ENCODE peak calls at places on chromosomes 6 and 20, in six cellular contexts. J is ascending aorta; V is heart left ventricle; O is HEK293T; E is SHP77; X is activated CD8-positive, alpha-beta memory T cell treated with anti-CD3 and anti-CD28 coated beads for 4 hours. D is an unnamed sample.
A peak's percentile ranks its signal among the peaks of the same experiment; 100 is the strongest.

GRCh38 chr6:26328265-26328844 is 36.6 kb upstream of the BTN3A2 start:
- DNase-seq in J (no peak), V (no peak), O (no peak), E (peak; percentile 37), X (no peak), D (no peak)

GRCh38 chr20:63160641-63161175 is 55.2 kb downstream of the YTHDF1 start:
- DNase-seq in J (no peak), V (peak; percentile 17), O (no peak), E (no peak), X (no peak), D (no peak)

GRCh38 chr6:85449818-85450577 is at the start of gene NT5E:
- DNase-seq in J (peak; percentile 47), V (peak; percentile 82), O (peak; percentile 59), E (no peak), X (no peak), D (peak; percentile 41)

GRCh38 chr6:130324657-130325056 is 41.2 kb upstream of the TMEM200A start:
- DNase-seq in J (no peak), V (no peak), O (no peak), E (no peak), X (no peak), D (no peak)

GRCh38 chr20:37366749-37367148 is 20.8 kb downstream of the SRC start:
- DNase-seq in J (no peak), V (no peak), O (no peak), E (no peak), X (no peak), D (no peak)

GRCh38 chr6:163147988-163148387 is 266.5 kb upstream of the QKI start:
- DNase-seq in J (no peak), V (no peak), O (no peak), E (no peak), X (no peak), D (no peak)

GRCh38 chr6:123592426-123592825 is 44.3 kb downstream of the TRDN start:
- DNase-seq in J (no peak), V (no peak), O (no peak), E (no peak), X (no peak), D (no peak)

GRCh38 chr6:3612341-3613041 is 139.0 kb downstream of the PXDC1 start:
- DNase-seq in J (no peak), V (no peak), O (peak; percentile 44), E (peak; percentile 82), X (no peak), D (no peak)

GRCh38 chr20:64101731-64102621 is 5.4 kb downstream of the NPBWR2 start:
- DNase-seq in J (no peak), V (peak; percentile 74), O (peak; percentile 92), E (peak; percentile 74), X (peak; percentile 44), D (peak; percentile 85)

GRCh38 chr6:37399795-37400490 is 33.1 kb upstream of the CMTR1 start:
- DNase-seq in J (no peak), V (no peak), O (no peak), E (no peak), X (no peak), D (no peak)

GRCh38 chr20:50691585-50692552 is 527 bp upstream of the RIPOR3 start:
- DNase-seq in J (no peak), V (no peak), O (no peak), E (no peak), X (no peak), D (no peak)

GRCh38 chr6:89371849-89372505 is 19.5 kb upstream of the UBE2J1 start:
- DNase-seq in J (peak; percentile 18), V (peak; percentile 86), O (peak; percentile 78), E (peak; percentile 62), X (peak; percentile 68), D (peak; percentile 86)

GRCh38 chr6:111651185-111652034 is 45.7 kb upstream of the TRAF3IP2 start:
- DNase-seq in J (no peak), V (no peak), O (no peak), E (no peak), X (no peak), D (no peak)

GRCh38 chr20:50149481-50150254 is 3.9 kb downstream of the PEDS1 start:
- DNase-seq in J (no peak), V (no peak), O (no peak), E (no peak), X (no peak), D (no peak)

GRCh38 chr6:16038938-16039337 is 89.9 kb upstream of the MYLIP start:
- DNase-seq in J (no peak), V (no peak), O (no peak), E (no peak), X (no peak), D (no peak)

GRCh38 chr20:48162621-48163020 is 377.3 kb upstream of the SULF2 start:
- DNase-seq in J (no peak), V (no peak), O (no peak), E (no peak), X (no peak), D (no peak)

GRCh38 chr6:24492475-24492874 is 2.3 kb upstream of the ALDH5A1 start:
- DNase-seq in J (no peak), V (no peak), O (peak; percentile 43), E (peak; percentile 23), X (no peak), D (no peak)

GRCh38 chr6:62740596-62740995 is 454.6 kb upstream of the KHDRBS2 start:
- DNase-seq in J (no peak), V (no peak), O (no peak), E (no peak), X (no peak), D (no peak)

GRCh38 chr6:110876170-110876773 is 1.7 kb downstream of the AMD1 start:
- DNase-seq in J (peak; percentile 74), V (peak; percentile 90), O (peak; percentile 80), E (peak; percentile 88), X (peak; percentile 25), D (peak; percentile 52)

GRCh38 chr20:35001596-35002362 is 46.1 kb downstream of the MYH7B start:
- DNase-seq in J (no peak), V (peak; percentile 53), O (no peak), E (no peak), X (no peak), D (no peak)

GRCh38 chr6:7761047-7761446 is 35.1 kb downstream of the BMP6 start:
- DNase-seq in J (no peak), V (no peak), O (no peak), E (no peak), X (no peak), D (no peak)

GRCh38 chr6:111830003-111830402 is 43.2 kb downstream of the FYN start:
- DNase-seq in J (no peak), V (no peak), O (no peak), E (no peak), X (no peak), D (no peak)

GRCh38 chr20:14481863-14482262 is 144.5 kb upstream of the FLRT3 start:
- DNase-seq in J (no peak), V (no peak), O (no peak), E (no peak), X (no peak), D (no peak)

GRCh38 chr6:157529654-157530039 is 148.7 kb downstream of the ZDHHC14 start:
- DNase-seq in J (no peak), V (no peak), O (no peak), E (no peak), X (no peak), D (no peak)

GRCh38 chr6:81772741-81773140 is 20.3 kb upstream of the TENT5A start:
- DNase-seq in J (no peak), V (no peak), O (no peak), E (no peak), X (no peak), D (no peak)

GRCh38 chr6:98871057-98871456 is 36.7 kb downstream of the POU3F2 start:
- DNase-seq in J (no peak), V (no peak), O (no peak), E (no peak), X (no peak), D (no peak)

GRCh38 chr6:97850458-97851218 is 567.6 kb upstream of the MMS22L start:
- DNase-seq in J (no peak), V (no peak), O (peak; percentile 10), E (no peak), X (no peak), D (no peak)

GRCh38 chr6:70620746-70621145 is 46.9 kb upstream of the SMAP1 start:
- DNase-seq in J (no peak), V (no peak), O (no peak), E (no peak), X (no peak), D (no peak)

GRCh38 chr6:42441059-42441471 is 10.7 kb downstream of the TRERF1 start:
- DNase-seq in J (no peak), V (no peak), O (no peak), E (no peak), X (no peak), D (no peak)

GRCh38 chr20:43959079-43959919 is 44.6 kb downstream of the TOX2 start:
- DNase-seq in J (no peak), V (no peak), O (no peak), E (peak; percentile 34), X (no peak), D (no peak)

GRCh38 chr6:125301435-125302391 is at the start of gene HDDC2:
- DNase-seq in J (no peak), V (peak; percentile 91), O (peak; percentile 72), E (peak; percentile 57), X (no peak), D (peak; percentile 12)

GRCh38 chr6:71446084-71446869 is 157.7 kb downstream of the OGFRL1 start:
- DNase-seq in J (no peak), V (no peak), O (no peak), E (no peak), X (no peak), D (no peak)

GRCh38 chr6:44388135-44388487 is 605 bp downstream of the CDC5L start:
- DNase-seq in J (no peak), V (peak; percentile 63), O (no peak), E (no peak), X (no peak), D (no peak)

GRCh38 chr6:72622094-72622540 is 253 bp downstream of the KCNQ5 start:
- DNase-seq in J (no peak), V (peak; percentile 70), O (peak; percentile 51), E (peak; percentile 61), X (peak; percentile 38), D (peak; percentile 68)